ENCODE peak calls at places on chromosomes 11 and 22, in ten cellular contexts. One of them, this sample, is unnamed.

GRCh38 chr11:66293777-66294625 is 2.3 kb downstream of the TMEM151A start:
- DNase-seq in epithelial cell of proximal tubule: no peak
- DNase-seq in coronary artery: no peak
- DNase-seq in left kidney: no peak
- DNase-seq in A172: no peak
- DNase-seq in neural progenitor cell: no peak
- DNase-seq in HL-60: no peak
- DNase-seq in activated naive CD4-positive, alpha-beta T cell treated with Interleukin-2 at 50 U/mL for 16 hours: no peak
- DNase-seq in cardiac fibroblast: no peak
- DNase-seq in activated CD4-positive, alpha-beta T cell treated with anti-CD3 and anti-CD28 coated beads, Interleukin-2, amount 10 ng/mL, durations not matched to agents 24 days and 14 days: peak; percentile 55
- DNase-seq in this sample: no peak

GRCh38 chr11:64859542-64860414 is 15.3 kb upstream of the CDC42BPG start:
- DNase-seq in cardiac fibroblast: no peak
- DNase-seq in coronary artery: no peak
- DNase-seq in neural progenitor cell: no peak
- DNase-seq in activated naive CD4-positive, alpha-beta T cell treated with Interleukin-2 at 50 U/mL for 16 hours: peak; percentile 72
- DNase-seq in HL-60: peak; percentile 91
- DNase-seq in left kidney: no peak
- DNase-seq in A172: no peak
- DNase-seq in activated CD4-positive, alpha-beta T cell treated with anti-CD3 and anti-CD28 coated beads, Interleukin-2, amount 10 ng/mL, durations not matched to agents 24 days and 14 days: peak; percentile 91
- DNase-seq in epithelial cell of proximal tubule: no peak
- DNase-seq in this sample: no peak

GRCh38 chr22:18000441-18001039 is 23.8 kb downstream of the MICAL3 start:
- DNase-seq in cardiac fibroblast: peak; percentile 22
- DNase-seq in activated CD4-positive, alpha-beta T cell treated with anti-CD3 and anti-CD28 coated beads, Interleukin-2, amount 10 ng/mL, durations not matched to agents 24 days and 14 days: peak; percentile 69
- DNase-seq in HL-60: no peak
- DNase-seq in activated naive CD4-positive, alpha-beta T cell treated with Interleukin-2 at 50 U/mL for 16 hours: peak; percentile 42
- DNase-seq in neural progenitor cell: peak; percentile 63
- DNase-seq in coronary artery: peak; percentile 78
- DNase-seq in A172: no peak
- DNase-seq in epithelial cell of proximal tubule: no peak
- DNase-seq in left kidney: peak; percentile 66
- DNase-seq in this sample: no peak

GRCh38 chr11:68923614-68924013 is 19.9 kb downstream of the IGHMBP2 start:
- DNase-seq in left kidney: no peak
- DNase-seq in cardiac fibroblast: no peak
- DNase-seq in A172: no peak
- DNase-seq in neural progenitor cell: no peak
- DNase-seq in epithelial cell of proximal tubule: no peak
- DNase-seq in HL-60: no peak
- DNase-seq in activated CD4-positive, alpha-beta T cell treated with anti-CD3 and anti-CD28 coated beads, Interleukin-2, amount 10 ng/mL, durations not matched to agents 24 days and 14 days: no peak
- DNase-seq in activated naive CD4-positive, alpha-beta T cell treated with Interleukin-2 at 50 U/mL for 16 hours: no peak
- DNase-seq in coronary artery: no peak
- DNase-seq in this sample: no peak

GRCh38 chr11:68987211-68987610 is 6.4 kb upstream of the MRGPRD start:
- DNase-seq in A172: no peak
- DNase-seq in left kidney: no peak
- DNase-seq in activated naive CD4-positive, alpha-beta T cell treated with Interleukin-2 at 50 U/mL for 16 hours: no peak
- DNase-seq in neural progenitor cell: no peak
- DNase-seq in coronary artery: no peak
- DNase-seq in HL-60: no peak
- DNase-seq in activated CD4-positive, alpha-beta T cell treated with anti-CD3 and anti-CD28 coated beads, Interleukin-2, amount 10 ng/mL, durations not matched to agents 24 days and 14 days: no peak
- DNase-seq in cardiac fibroblast: peak; percentile 35
- DNase-seq in epithelial cell of proximal tubule: no peak
- DNase-seq in this sample: no peak

GRCh38 chr22:23233084-23233501 is 52.8 kb downstream of the BCR start:
- DNase-seq in cardiac fibroblast: peak; percentile 66
- DNase-seq in activated CD4-positive, alpha-beta T cell treated with anti-CD3 and anti-CD28 coated beads, Interleukin-2, amount 10 ng/mL, durations not matched to agents 24 days and 14 days: no peak
- DNase-seq in neural progenitor cell: no peak
- DNase-seq in epithelial cell of proximal tubule: no peak
- DNase-seq in coronary artery: no peak
- DNase-seq in left kidney: peak; percentile 25
- DNase-seq in A172: no peak
- DNase-seq in activated naive CD4-positive, alpha-beta T cell treated with Interleukin-2 at 50 U/mL for 16 hours: no peak
- DNase-seq in HL-60: peak; percentile 52
- DNase-seq in this sample: no peak

GRCh38 chr11:26331911-26332571 is at the start of gene ANO3:
- DNase-seq in coronary artery: no peak
- DNase-seq in A172: peak; percentile 11
- DNase-seq in activated naive CD4-positive, alpha-beta T cell treated with Interleukin-2 at 50 U/mL for 16 hours: no peak
- DNase-seq in cardiac fibroblast: peak; percentile 87
- DNase-seq in neural progenitor cell: peak; percentile 98
- DNase-seq in epithelial cell of proximal tubule: peak; percentile 7
- DNase-seq in left kidney: peak; percentile 98
- DNase-seq in activated CD4-positive, alpha-beta T cell treated with anti-CD3 and anti-CD28 coated beads, Interleukin-2, amount 10 ng/mL, durations not matched to agents 24 days and 14 days: peak; percentile 59
- DNase-seq in HL-60: peak; percentile 26
- DNase-seq in this sample: peak; percentile 67

GRCh38 chr11:85843929-85844328 is 11.3 kb upstream of the CCDC83 start:
- DNase-seq in A172: no peak
- DNase-seq in activated naive CD4-positive, alpha-beta T cell treated with Interleukin-2 at 50 U/mL for 16 hours: no peak
- DNase-seq in activated CD4-positive, alpha-beta T cell treated with anti-CD3 and anti-CD28 coated beads, Interleukin-2, amount 10 ng/mL, durations not matched to agents 24 days and 14 days: no peak
- DNase-seq in neural progenitor cell: no peak
- DNase-seq in coronary artery: no peak
- DNase-seq in HL-60: no peak
- DNase-seq in epithelial cell of proximal tubule: no peak
- DNase-seq in left kidney: no peak
- DNase-seq in cardiac fibroblast: no peak
- DNase-seq in this sample: no peak

GRCh38 chr11:125188021-125188420 is 23.5 kb downstream of the PKNOX2 start:
- DNase-seq in left kidney: no peak
- DNase-seq in coronary artery: no peak
- DNase-seq in epithelial cell of proximal tubule: no peak
- DNase-seq in cardiac fibroblast: no peak
- DNase-seq in activated CD4-positive, alpha-beta T cell treated with anti-CD3 and anti-CD28 coated beads, Interleukin-2, amount 10 ng/mL, durations not matched to agents 24 days and 14 days: no peak
- DNase-seq in activated naive CD4-positive, alpha-beta T cell treated with Interleukin-2 at 50 U/mL for 16 hours: no peak
- DNase-seq in A172: peak; percentile 1
- DNase-seq in neural progenitor cell: no peak
- DNase-seq in HL-60: no peak
- DNase-seq in this sample: no peak

GRCh38 chr22:19941365-19942070 is at the start of the genes COMT and TXNRD2:
- DNase-seq in HL-60: peak; percentile 60
- DNase-seq in coronary artery: no peak
- DNase-seq in A172: no peak
- DNase-seq in activated CD4-positive, alpha-beta T cell treated with anti-CD3 and anti-CD28 coated beads, Interleukin-2, amount 10 ng/mL, durations not matched to agents 24 days and 14 days: peak; percentile 93
- DNase-seq in cardiac fibroblast: peak; percentile 72
- DNase-seq in left kidney: peak; percentile 91
- DNase-seq in activated naive CD4-positive, alpha-beta T cell treated with Interleukin-2 at 50 U/mL for 16 hours: peak; percentile 73
- DNase-seq in neural progenitor cell: no peak
- DNase-seq in epithelial cell of proximal tubule: no peak
- DNase-seq in this sample: no peak

GRCh38 chr11:44787070-44787469 is 60.3 kb downstream of the TSPAN18 start:
- DNase-seq in activated naive CD4-positive, alpha-beta T cell treated with Interleukin-2 at 50 U/mL for 16 hours: no peak
- DNase-seq in activated CD4-positive, alpha-beta T cell treated with anti-CD3 and anti-CD28 coated beads, Interleukin-2, amount 10 ng/mL, durations not matched to agents 24 days and 14 days: no peak
- DNase-seq in neural progenitor cell: no peak
- DNase-seq in left kidney: no peak
- DNase-seq in epithelial cell of proximal tubule: no peak
- DNase-seq in cardiac fibroblast: no peak
- DNase-seq in HL-60: no peak
- DNase-seq in coronary artery: no peak
- DNase-seq in A172: no peak
- DNase-seq in this sample: no peak

GRCh38 chr11:11979487-11980117 is 28.8 kb downstream of the DKK3 start:
- DNase-seq in epithelial cell of proximal tubule: no peak
- DNase-seq in coronary artery: peak; percentile 84
- DNase-seq in activated CD4-positive, alpha-beta T cell treated with anti-CD3 and anti-CD28 coated beads, Interleukin-2, amount 10 ng/mL, durations not matched to agents 24 days and 14 days: no peak
- DNase-seq in neural progenitor cell: no peak
- DNase-seq in cardiac fibroblast: peak; percentile 80
- DNase-seq in activated naive CD4-positive, alpha-beta T cell treated with Interleukin-2 at 50 U/mL for 16 hours: no peak
- DNase-seq in A172: peak; percentile 90
- DNase-seq in left kidney: peak; percentile 86
- DNase-seq in HL-60: no peak
- DNase-seq in this sample: peak; percentile 43

GRCh38 chr11:76668362-76669155 is 2.0 kb downstream of the LRRC32 start:
- DNase-seq in coronary artery: peak; percentile 70
- DNase-seq in activated naive CD4-positive, alpha-beta T cell treated with Interleukin-2 at 50 U/mL for 16 hours: no peak
- DNase-seq in activated CD4-positive, alpha-beta T cell treated with anti-CD3 and anti-CD28 coated beads, Interleukin-2, amount 10 ng/mL, durations not matched to agents 24 days and 14 days: no peak
- DNase-seq in neural progenitor cell: no peak
- DNase-seq in cardiac fibroblast: no peak
- DNase-seq in HL-60: no peak
- DNase-seq in A172: no peak
- DNase-seq in left kidney: no peak
- DNase-seq in epithelial cell of proximal tubule: no peak
- DNase-seq in this sample: no peak

GRCh38 chr11:111372538-111372937 is 6.5 kb downstream of the POU2AF1 start:
- DNase-seq in neural progenitor cell: no peak
- DNase-seq in activated naive CD4-positive, alpha-beta T cell treated with Interleukin-2 at 50 U/mL for 16 hours: no peak
- DNase-seq in cardiac fibroblast: no peak
- DNase-seq in epithelial cell of proximal tubule: no peak
- DNase-seq in HL-60: no peak
- DNase-seq in activated CD4-positive, alpha-beta T cell treated with anti-CD3 and anti-CD28 coated beads, Interleukin-2, amount 10 ng/mL, durations not matched to agents 24 days and 14 days: no peak
- DNase-seq in coronary artery: no peak
- DNase-seq in A172: no peak
- DNase-seq in left kidney: no peak
- DNase-seq in this sample: no peak

GRCh38 chr11:122754028-122754427 is 84.3 kb upstream of the CRTAM start:
- DNase-seq in left kidney: no peak
- DNase-seq in HL-60: no peak
- DNase-seq in A172: no peak
- DNase-seq in activated naive CD4-positive, alpha-beta T cell treated with Interleukin-2 at 50 U/mL for 16 hours: no peak
- DNase-seq in coronary artery: no peak
- DNase-seq in activated CD4-positive, alpha-beta T cell treated with anti-CD3 and anti-CD28 coated beads, Interleukin-2, amount 10 ng/mL, durations not matched to agents 24 days and 14 days: no peak
- DNase-seq in cardiac fibroblast: no peak
- DNase-seq in neural progenitor cell: no peak
- DNase-seq in epithelial cell of proximal tubule: no peak
- DNase-seq in this sample: no peak